ENCODE peak calls at places on chromosomes 16 and 17, in eight cellular contexts. I is RWPE1; Q is activated T-cell treated with anti-CD3 and anti-CD28 coated beads, Interleukin-2, amount 50 U/mL, for 48 hours; B is ACHN; P is NCI-H446 treated with DMSO at 0.1 percent for 48 hours; U is C1 segment of cervical spinal cord; T is activated naive CD8-positive, alpha-beta T cell treated with anti-CD3 and anti-CD28 coated beads for 36 hours; M is AG10803. H is an unnamed sample.

GRCh38 chr17:75998327-75998795 is 2.3 kb upstream of the CDK3 start:
- DNase-seq in P (no peak), Q (no peak), U (no peak), T (no peak), M (no peak), I (no peak), B (no peak), H (peak)

GRCh38 chr16:57513371-57514102 is 22.8 kb downstream of the CCDC102A start:
- DNase-seq in M (no peak), Q (no peak), I (no peak), U (no peak), P (no peak), B (peak), T (no peak), H (no peak)

GRCh38 chr16:86931410-86931941 is 353.1 kb downstream of the FOXL1 start:
- DNase-seq in B (peak), Q (no peak), U (no peak), I (peak), T (no peak), P (no peak), M (peak), H (no peak)

GRCh38 chr16:16158741-16159374 is 64.4 kb downstream of the ABCC6 start:
- DNase-seq in B (no peak), P (no peak), I (no peak), T (no peak), M (no peak), Q (no peak), U (no peak), H (no peak)

GRCh38 chr16:85648782-85649181 is 35.7 kb downstream of the GSE1 start:
- DNase-seq in Q (no peak), U (no peak), T (no peak), B (no peak), I (no peak), M (no peak), P (no peak), H (no peak)

GRCh38 chr16:87076331-87076949 is 240.8 kb downstream of the C16orf95 start:
- DNase-seq in M (no peak), B (no peak), P (no peak), T (no peak), I (no peak), Q (no peak), U (no peak), H (no peak)

GRCh38 chr17:70251704-70252103 is 82.4 kb downstream of the KCNJ2 start:
- DNase-seq in T (no peak), Q (no peak), B (no peak), I (no peak), M (no peak), P (no peak), U (no peak), H (no peak)

GRCh38 chr16:80122155-80122554 is 418.6 kb upstream of the DYNLRB2 start:
- DNase-seq in B (no peak), P (no peak), M (peak), U (no peak), T (no peak), Q (no peak), I (no peak), H (no peak)

GRCh38 chr16:81715358-81716196 is 63.5 kb upstream of the PLCG2 start:
- DNase-seq in B (no peak), T (peak), P (no peak), Q (no peak), M (no peak), U (no peak), I (no peak), H (no peak)

GRCh38 chr16:86018487-86018886 is 119.5 kb downstream of the IRF8 start:
- DNase-seq in T (no peak), I (no peak), U (no peak), B (no peak), Q (no peak), P (no peak), M (no peak), H (no peak)

GRCh38 chr16:88597856-88598491 is 27.8 kb downstream of the ZC3H18 start:
- DNase-seq in U (no peak), M (no peak), Q (no peak), P (no peak), B (no peak), I (no peak), T (no peak), H (no peak)

GRCh38 chr17:633133-633532 is 81.5 kb downstream of the VPS53 start:
- DNase-seq in P (no peak), T (no peak), M (peak), B (no peak), I (no peak), Q (no peak), U (no peak), H (no peak)

GRCh38 chr16:83335076-83335475 is 472.7 kb upstream of the HSBP1 start:
- DNase-seq in I (no peak), B (no peak), U (no peak), M (peak), P (no peak), Q (no peak), T (no peak), H (no peak)

GRCh38 chr17:33389506-33390141 is 96.5 kb upstream of the ASIC2 start:
- DNase-seq in U (no peak), P (no peak), T (no peak), B (no peak), Q (no peak), M (peak), I (peak), H (no peak)

GRCh38 chr16:58850019-58850626 is 116.0 kb upstream of the GOT2 start:
- DNase-seq in T (no peak), Q (no peak), I (no peak), U (no peak), M (no peak), P (no peak), B (no peak), H (no peak)

GRCh38 chr16:9495824-9496223 is 404.4 kb downstream of the HAPSTR1 start:
- DNase-seq in P (no peak), Q (no peak), U (no peak), T (no peak), B (no peak), M (no peak), I (no peak), H (no peak)

GRCh38 chr17:17191346-17191792 is 14.8 kb downstream of the PLD6 start:
- DNase-seq in M (peak), P (no peak), Q (no peak), U (no peak), B (peak), T (no peak), I (no peak), H (no peak)

GRCh38 chr17:18259621-18260331 is 686 bp upstream of the MIEF2 start:
- DNase-seq in T (no peak), B (peak), I (peak), U (no peak), Q (no peak), M (peak), P (no peak), H (peak)

GRCh38 chr17:56593741-56594527 is 435 bp downstream of the NOG start:
- DNase-seq in Q (peak), T (peak), P (peak), U (no peak), M (peak), I (peak), B (peak), H (no peak)

GRCh38 chr17:11935734-11936406 is 61.4 kb downstream of the ZNF18 start:
- DNase-seq in B (peak), I (peak), T (peak), P (no peak), M (peak), U (no peak), Q (peak), H (peak)

GRCh38 chr17:31629696-31630470 is 229.2 kb downstream of the COPRS start:
- DNase-seq in M (peak), Q (no peak), U (no peak), I (no peak), T (no peak), B (no peak), P (peak), H (no peak)